ENCODE peak calls at places on chromosomes 1 and 21, in five cellular contexts. W, F, D, T and O are unnamed samples.

GRCh38 chr1:14553711-14554110 is 44.8 kb upstream of the KAZN start:
- DNase-seq in W (no peak), F (no peak), D (no peak), T (no peak), O (no peak)

GRCh38 chr1:231937013-231937754 is 310.6 kb downstream of the DISC1 start:
- DNase-seq in W (peak; percentile 8), F (no peak), D (no peak), T (no peak), O (peak; percentile 63)

GRCh38 chr1:55580845-55581332 is 365.7 kb upstream of the USP24 start:
- DNase-seq in W (no peak), F (no peak), D (no peak), T (no peak), O (peak; percentile 25)

GRCh38 chr1:58573138-58573537 is 3.9 kb downstream of the TACSTD2 start:
- DNase-seq in W (no peak), F (no peak), D (no peak), T (no peak), O (no peak)

GRCh38 chr1:172870901-172871606 is 179.7 kb downstream of the TNFSF18 start:
- DNase-seq in W (no peak), F (no peak), D (no peak), T (no peak), O (no peak)

GRCh38 chr1:153655333-153655732 is 3.2 kb upstream of the SNAPIN start:
- DNase-seq in W (no peak), F (no peak), D (no peak), T (no peak), O (peak; percentile 56)

GRCh38 chr21:44616591-44616926 is 4.7 kb downstream of the KRTAP10-8 start:
- DNase-seq in W (no peak), F (no peak), D (no peak), T (peak; percentile 45), O (no peak)

GRCh38 chr1:11749203-11749689 is 12.7 kb upstream of the C1orf167 start:
- DNase-seq in W (peak; percentile 92), F (no peak), D (peak; percentile 79), T (peak; percentile 72), O (peak; percentile 44)

GRCh38 chr1:1175221-1176062 is 1.8 kb downstream of the TTLL10 start:
- DNase-seq in W (no peak), F (no peak), D (no peak), T (no peak), O (no peak)

GRCh38 chr1:110210604-110211502 is 739 bp downstream of the KCNC4 start:
- DNase-seq in W (peak; percentile 70), F (no peak), D (peak; percentile 10), T (peak; percentile 74), O (no peak)

GRCh38 chr1:84598846-84599741 is 24.9 kb upstream of the CTBS start:
- DNase-seq in W (no peak), F (peak; percentile 51), D (no peak), T (no peak), O (no peak)
- TF ChIP-seq HDAC2 in W (no peak), F (no peak), D (no peak), T (no peak), O (no peak)

GRCh38 chr21:42652527-42653491 is 612 bp upstream of the PDE9A start:
- DNase-seq in W (peak; percentile 63), F (no peak), D (peak; percentile 47), T (peak; percentile 75), O (peak; percentile 58)
- TF ChIP-seq HDAC2 in W (no peak), F (no peak), D (no peak), T (no peak), O (no peak)

DNA sequence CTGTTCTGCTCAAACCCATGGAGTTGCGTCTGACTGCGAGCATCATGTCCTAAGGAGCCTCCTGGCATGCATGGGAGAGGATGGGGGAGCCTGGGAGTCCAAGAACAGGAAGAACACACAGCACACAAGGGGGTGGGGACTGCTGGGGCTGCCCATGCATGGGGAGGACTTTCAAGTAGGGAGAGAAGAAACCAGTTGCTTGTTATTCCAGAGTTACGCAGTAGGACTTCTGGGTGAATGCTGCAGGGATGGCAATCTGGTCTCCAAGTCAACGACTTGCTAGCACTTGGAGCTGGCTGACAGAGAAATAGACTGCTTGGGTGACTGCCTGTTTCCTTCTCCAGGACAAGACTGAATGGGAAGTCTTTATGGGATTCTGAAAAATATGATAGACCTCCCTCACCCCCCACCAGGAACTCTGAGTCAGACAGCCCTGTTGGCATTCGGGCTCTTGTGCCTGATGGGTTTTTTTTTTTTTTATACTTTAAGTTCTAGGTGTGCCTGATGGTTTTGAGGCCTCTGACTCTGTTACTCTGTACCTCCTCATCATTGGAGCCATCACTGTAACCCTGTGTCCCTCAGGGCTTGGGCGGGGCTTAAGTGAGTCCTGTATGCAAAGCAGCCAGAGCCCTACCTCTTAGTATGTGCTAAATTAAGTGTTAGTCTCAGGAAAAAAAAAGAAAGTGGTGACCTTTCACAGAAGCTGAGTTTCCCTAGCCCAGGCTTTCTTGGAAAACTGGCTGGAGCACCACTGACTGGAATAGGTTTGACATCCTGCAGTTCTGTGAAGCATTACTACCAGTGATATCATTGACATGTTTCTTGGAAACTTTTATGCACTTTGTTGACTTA is 30.3 kb downstream of the MAP3K21 start:
- DNase-seq in W (no peak), F (no peak), D (no peak), T (no peak), O (no peak)
- TF ChIP-seq HDAC2 in W (no peak), F (no peak), D (no peak), T (no peak), O (no peak)

GRCh38 chr1:7549277-7549676 is 221.8 kb upstream of the VAMP3 start:
- DNase-seq in W (no peak), F (peak; percentile 56), D (peak; percentile 70), T (no peak), O (no peak)
- TF ChIP-seq HDAC2 in W (no peak), F (no peak), D (no peak), T (no peak), O (no peak)